ENCODE peak calls at places on chromosomes 5 and 9, in eight cellular contexts. V is CD4-positive, CD25-positive, alpha-beta regulatory T cell; J is cardiac muscle cell; N is neural progenitor cell; R is body of pancreas; I is fibroblast of lung; F is transverse colon; M is right lobe of liver. H is an unnamed sample. For H3K9me3, the result is how much of the 10 kb centered on the place peaks cover.

GRCh38 chr5:135221187-135221473 is 177.9 kb downstream of the MACROH2A1 start:
- DNase-seq in V (no peak), J (no peak), N (no peak), R (peak), I (no peak), F (no peak), M (no peak), H (no peak)

GRCh38 chr5:14983666-14984441 is 112.3 kb upstream of the ANKH start:
- DNase-seq in V (no peak), J (no peak), N (no peak), R (no peak), I (no peak), F (no peak), M (no peak), H (no peak)

GRCh38 chr5:150141544-150142188 is 14.0 kb downstream of the PDGFRB start:
- DNase-seq in V (no peak), J (no peak), N (peak), R (no peak), I (peak), F (no peak), M (no peak), H (no peak)

GRCh38 chr5:177372910-177373309 is 11.3 kb upstream of the SLC34A1 start:
- DNase-seq in V (no peak), J (no peak), N (no peak), R (no peak), I (no peak), F (no peak), M (no peak), H (no peak)

GRCh38 chr9:97313746-97314145 is 6.3 kb downstream of the CCDC180 start:
- DNase-seq in V (no peak), J (no peak), N (no peak), R (no peak), I (no peak), F (no peak), M (no peak), H (no peak)

GRCh38 chr9:126295936-126296600 is 30.6 kb upstream of the MVB12B start:
- DNase-seq in V (no peak), J (no peak), N (no peak), R (no peak), I (no peak), F (no peak), M (no peak), H (no peak)

GRCh38 chr5:123496892-123497291 is 15.1 kb upstream of the CSNK1G3 start:
- DNase-seq in V (no peak), J (no peak), N (no peak), R (peak), I (peak), F (no peak), M (no peak), H (no peak)

GRCh38 chr5:149851211-149851610 is 93.4 kb downstream of the PDE6A start:
- DNase-seq in V (no peak), J (no peak), N (no peak), R (no peak), I (no peak), F (no peak), M (no peak), H (no peak)

GRCh38 chr9:19510907-19511306 is 102.1 kb downstream of the ACER2 start:
- DNase-seq in V (no peak), J (no peak), N (no peak), R (no peak), I (no peak), F (no peak), M (no peak), H (no peak)

GRCh38 chr5:160363661-160364060 is 6.8 kb downstream of the C1QTNF2 start:
- DNase-seq in V (no peak), J (no peak), N (peak), R (no peak), I (no peak), F (no peak), M (no peak), H (no peak)

GRCh38 chr5:113003763-113004162 is 27.2 kb downstream of the DCP2 start:
- DNase-seq in V (no peak), J (no peak), N (no peak), R (no peak), I (no peak), F (no peak), M (no peak), H (no peak)

GRCh38 chr5:145811834-145812625 is 23.1 kb downstream of the PRELID2 start:
- DNase-seq in V (no peak), J (peak), N (peak), R (peak), I (peak), F (no peak), M (no peak), H (no peak)

GRCh38 chr9:90032296-90033029 is 427.7 kb downstream of the GADD45G start:
- DNase-seq in V (no peak), J (no peak), N (no peak), R (no peak), I (no peak), F (no peak), M (peak), H (no peak)

GRCh38 chr5:180010636-180011035 is 60.9 kb downstream of the RNF130 start:
- DNase-seq in V (no peak), J (no peak), N (no peak), R (no peak), I (no peak), F (no peak), M (no peak), H (no peak)

GRCh38 chr9:21831841-21832509 is 29.5 kb downstream of the MTAP start:
- DNase-seq in V (no peak), J (no peak), N (no peak), R (no peak), I (peak), F (no peak), M (no peak), H (no peak)

GRCh38 chr9:120869726-120870125 is 7.3 kb downstream of the PHF19 start:
- DNase-seq in V (no peak), J (no peak), N (no peak), R (no peak), I (no peak), F (no peak), M (peak), H (no peak)

GRCh38 chr9:93968451-93969327 is 13.5 kb upstream of the BARX1 start:
- DNase-seq in V (no peak), J (no peak), N (no peak), R (no peak), I (peak), F (no peak), M (no peak), H (no peak)

GRCh38 chr9:16197578-16198370 is 644.9 kb downstream of the CCDC171 start:
- DNase-seq in V (no peak), J (no peak), N (no peak), R (no peak), I (peak), F (no peak), M (no peak), H (no peak)

GRCh38 chr5:87243161-87243877 is 24.4 kb upstream of the RASA1 start:
- DNase-seq in V (no peak), J (no peak), N (no peak), R (no peak), I (peak), F (no peak), M (no peak), H (no peak)

GRCh38 chr5:14144586-14145355 is 1.6 kb downstream of the TRIO start:
- DNase-seq in V (peak), J (peak), N (peak), R (peak), I (peak), F (peak), M (peak), H (peak)

GRCh38 chr9:35868972-35869371 is 1.2 kb downstream of the OR13J1 start:
- DNase-seq in V (no peak), J (no peak), N (no peak), R (no peak), I (no peak), F (no peak), M (no peak), H (no peak)

GRCh38 chr5:39427225-39427624 is 2.4 kb upstream of the DAB2 start:
- DNase-seq in V (no peak), J (no peak), N (peak), R (no peak), I (peak), F (no peak), M (no peak), H (no peak)

GRCh38 chr9:134497283-134497860 is 144.2 kb upstream of the COL5A1 start:
- DNase-seq in V (no peak), J (no peak), N (no peak), R (no peak), I (no peak), F (no peak), M (no peak), H (no peak)

GRCh38 chr9:130432796-130433167 is 12.0 kb upstream of the ASS1 start:
- DNase-seq in V (no peak), J (no peak), N (peak), R (no peak), I (no peak), F (no peak), M (peak), H (no peak)

GRCh38 chr9:131410051-131410491 is 16.2 kb downstream of the PRRC2B start:
- DNase-seq in V (peak), J (no peak), N (no peak), R (no peak), I (peak), F (no peak), M (no peak), H (peak)

GRCh38 chr9:122816163-122816867 is 12.1 kb downstream of the PDCL start:
- DNase-seq in V (peak), J (no peak), N (no peak), R (no peak), I (no peak), F (peak), M (no peak), H (no peak)

GRCh38 chr9:123925820-123926219 is 4.1 kb downstream of the DENND1A start:
- DNase-seq in V (no peak), J (no peak), N (no peak), R (no peak), I (no peak), F (no peak), M (no peak), H (no peak)

GRCh38 chr5:57243286-57244137 is 69.7 kb downstream of the GPBP1 start:
- DNase-seq in V (no peak), J (no peak), N (no peak), R (no peak), I (no peak), F (peak), M (no peak), H (no peak)

GRCh38 chr9:70480405-70480980 is 66.0 kb upstream of the KLF9 start:
- DNase-seq in V (no peak), J (no peak), N (no peak), R (peak), I (peak), F (peak), M (peak), H (no peak)

GRCh38 chr9:111916234-111916645 is 19.6 kb downstream of the UGCG start:
- DNase-seq in V (no peak), J (no peak), N (no peak), R (no peak), I (no peak), F (no peak), M (no peak), H (no peak)

GRCh38 chr9:134545213-134546211 is 96.1 kb upstream of the COL5A1 start:
- DNase-seq in V (no peak), J (no peak), N (no peak), R (no peak), I (peak), F (no peak), M (no peak), H (no peak)

GRCh38 chr9:76472925-76473324 is 13.9 kb downstream of the GCNT1 start:
- DNase-seq in V (no peak), J (no peak), N (no peak), R (no peak), I (no peak), F (peak), M (no peak), H (no peak)

GRCh38 chr9:110802416-110803035 is 133.9 kb downstream of the MUSK start:
- DNase-seq in V (no peak), J (no peak), N (no peak), R (no peak), I (peak), F (no peak), M (no peak), H (no peak)

GRCh38 chr9:83981126-83981871 is 694 bp downstream of the RMI1 start:
- DNase-seq in V (no peak), J (peak), N (peak), R (peak), I (peak), F (peak), M (no peak), H (no peak)

GRCh38 chr9:122941560-122942234 is 877 bp downstream of the RABGAP1 start:
- DNase-seq in V (no peak), J (peak), N (no peak), R (no peak), I (peak), F (no peak), M (no peak), H (no peak)

GRCh38 chr5:160353379-160353778 is 17.0 kb downstream of the C1QTNF2 start:
- DNase-seq in V (no peak), J (no peak), N (no peak), R (no peak), I (no peak), F (no peak), M (no peak), H (no peak)

DNA sequence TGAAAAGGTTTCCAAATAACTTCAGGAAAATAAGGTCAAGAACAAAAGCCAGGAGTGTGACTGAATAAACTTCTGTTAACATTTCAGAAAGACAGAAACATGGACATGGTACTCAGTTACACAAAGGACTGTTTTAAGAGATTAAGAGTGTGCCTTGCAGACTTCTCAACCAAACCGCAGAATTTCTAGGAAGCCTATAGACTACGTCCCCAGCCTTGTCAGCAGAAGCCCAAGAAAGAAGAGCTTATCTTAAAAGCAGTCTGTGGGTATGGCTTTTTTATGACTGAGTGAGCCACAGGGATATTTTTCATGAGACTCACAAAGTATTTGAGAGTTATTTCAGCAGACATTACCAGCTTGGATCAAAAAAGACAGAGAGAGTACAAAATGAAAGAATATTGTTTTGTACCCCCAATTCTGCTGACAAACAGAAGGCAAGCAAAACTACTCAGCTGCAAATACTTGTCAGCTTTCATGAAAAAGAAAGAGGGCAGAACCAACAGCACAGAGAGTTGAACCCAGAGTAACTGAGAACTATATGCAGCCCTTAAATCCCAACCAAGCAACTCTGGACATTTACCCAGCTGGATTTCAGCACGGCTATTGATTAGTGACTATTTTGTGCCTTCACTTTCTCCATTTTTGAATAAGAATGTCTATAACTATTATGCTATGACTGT is 711.0 kb upstream of the CTNND2 start:
- DNase-seq in V (no peak), J (no peak), N (no peak), R (no peak), I (no peak), F (no peak), M (no peak), H (no peak)
- H3K9me3 ChIP-seq in V (under half), J (under half), N (under half), R (under half), I (under half), F (under half), M (under half), H (under half)

DNA sequence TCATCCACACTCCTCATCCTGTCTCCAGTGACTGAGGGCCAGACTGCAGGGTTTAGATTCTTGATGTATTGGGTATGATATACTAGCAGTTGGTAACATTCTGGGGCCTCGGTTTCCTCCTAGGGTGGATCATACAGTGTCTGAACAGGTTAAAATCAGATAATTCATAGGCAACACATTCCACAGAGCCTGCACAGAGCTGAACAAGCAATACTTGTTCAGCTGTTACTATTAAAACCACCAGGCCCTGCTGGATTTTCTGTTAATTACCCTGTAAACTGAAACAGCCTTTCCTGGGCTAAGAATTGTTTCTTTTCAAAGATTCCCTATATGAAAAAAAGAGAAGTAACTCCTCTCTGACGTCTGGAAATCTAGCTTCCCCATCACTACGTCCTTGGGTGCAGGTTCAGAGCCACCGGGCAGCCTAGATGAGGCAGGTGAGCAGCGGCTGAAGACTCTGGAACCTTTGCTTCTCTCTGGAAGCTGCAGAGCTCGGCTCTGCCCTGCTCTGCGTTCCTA is 1313.5 kb upstream of the WWC1 start:
- DNase-seq in V (no peak), J (no peak), N (no peak), R (no peak), I (no peak), F (no peak), M (peak), H (no peak)
- H3K4me3 ChIP-seq in V (no peak), J (peak), N (peak), R (no peak), I (peak), F (peak), M (no peak), H (no peak)

GRCh38 chr5:33194914-33195313 is 245.9 kb upstream of the TARS1 start:
- DNase-seq in V (no peak), J (no peak), N (no peak), R (no peak), I (no peak), F (no peak), M (no peak), H (no peak)

GRCh38 chr5:33198816-33199215 is 241.9 kb upstream of the TARS1 start:
- DNase-seq in V (no peak), J (no peak), N (no peak), R (no peak), I (no peak), F (no peak), M (no peak), H (no peak)

DNA sequence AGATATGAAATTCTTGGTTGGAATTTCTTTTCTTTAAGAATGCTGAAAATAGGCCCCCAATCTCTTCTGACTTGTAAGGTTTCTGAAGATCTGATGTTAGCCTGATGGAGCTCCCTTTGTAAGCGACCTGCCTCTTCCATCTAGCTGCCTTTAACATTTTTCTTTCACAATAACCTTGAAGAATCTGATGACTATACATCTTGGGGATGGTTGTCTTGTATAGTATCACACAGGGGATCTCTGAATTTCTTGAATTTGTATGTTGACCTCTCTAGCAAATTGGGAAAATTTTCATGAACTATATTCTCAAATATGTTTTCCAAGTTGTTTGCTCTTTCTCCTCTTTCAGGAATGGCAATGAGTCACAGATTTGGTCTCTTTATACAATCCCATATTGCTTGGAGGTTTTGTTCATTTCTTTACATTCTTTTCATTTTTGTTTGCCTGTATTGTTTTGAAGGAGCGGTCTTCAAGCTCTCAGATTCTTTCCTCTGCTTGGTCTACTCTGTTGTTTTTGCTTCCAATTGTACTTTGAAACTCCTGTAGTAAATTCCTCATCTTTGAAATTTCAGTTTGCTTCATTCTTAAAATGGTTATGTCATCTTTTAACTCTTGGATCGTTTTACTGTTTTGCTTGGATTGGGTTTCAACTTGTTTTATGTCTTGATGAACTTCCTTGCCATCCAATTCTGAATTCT is 245.2 kb upstream of the TARS1 start:
- DNase-seq in V (no peak), J (no peak), N (no peak), R (no peak), I (peak), F (no peak), M (no peak), H (no peak)
- H3K27ac ChIP-seq in V (no peak), J (no peak), N (no peak), R (no peak), I (no peak), F (no peak), M (no peak), H (no peak)

DNA sequence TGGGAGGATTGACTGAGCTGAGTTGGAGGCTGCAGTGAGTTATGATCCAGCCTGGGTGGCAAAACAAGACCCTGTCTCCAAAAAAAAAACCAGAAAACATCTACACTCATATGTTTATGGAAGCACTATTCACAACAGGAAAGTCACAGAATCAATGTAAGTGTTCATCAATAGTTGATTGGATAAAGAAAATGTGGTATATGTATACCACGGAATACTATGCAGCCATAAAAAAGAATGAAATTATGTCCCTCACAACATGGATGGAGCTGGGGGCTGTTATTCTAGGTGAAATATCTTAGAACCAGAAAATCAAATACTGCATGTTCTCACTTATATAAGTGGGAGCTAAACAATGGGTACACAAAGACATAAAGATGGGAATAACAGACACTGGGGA is 2.8 kb upstream of the SLC25A2 start:
- DNase-seq in V (no peak), J (no peak), N (no peak), R (no peak), I (no peak), F (no peak), M (no peak), H (no peak)
- H3K9me3 ChIP-seq in V (half or more), J (under half), N (under half), R (half or more), I (under half), F (half or more), M (under half), H (under half)

GRCh38 chr5:1181451-1182359 is 19.7 kb upstream of the SLC6A19 start:
- DNase-seq in V (no peak), J (no peak), N (no peak), R (peak), I (no peak), F (peak), M (peak), H (no peak)

GRCh38 chr5:1183424-1184162 is 17.8 kb upstream of the SLC6A19 start:
- DNase-seq in V (no peak), J (no peak), N (no peak), R (no peak), I (no peak), F (no peak), M (peak), H (no peak)

GRCh38 chr5:1184163-1184470 is 17.3 kb upstream of the SLC6A19 start:
- DNase-seq in V (no peak), J (no peak), N (no peak), R (no peak), I (no peak), F (no peak), M (no peak), H (no peak)

GRCh38 chr5:1182360-1182632 is 19.1 kb upstream of the SLC6A19 start:
- DNase-seq in V (no peak), J (no peak), N (no peak), R (no peak), I (no peak), F (no peak), M (peak), H (no peak)

GRCh38 chr5:1182633-1183423 is 18.6 kb upstream of the SLC6A19 start:
- DNase-seq in V (no peak), J (peak), N (no peak), R (peak), I (no peak), F (peak), M (peak), H (no peak)
- H3K4me3 ChIP-seq in V (no peak), J (no peak), N (no peak), R (no peak), I (no peak), F (no peak), M (peak), H (no peak)